ENCODE peak calls at places on chromosomes 16 and 17, in seven cellular contexts. P, L, Y, B, R, E and C are unnamed samples.

GRCh38 chr17:69141802-69142472 is at the start of gene ABCA6:
- DNase-seq in P (no peak), L (no peak), Y (no peak), B (no peak), R (no peak), E (peak), C (no peak)

GRCh38 chr17:5050281-5050680 is 15.1 kb upstream of the SLC52A1 start:
- DNase-seq in P (no peak), L (no peak), Y (no peak), B (no peak), R (no peak), E (peak), C (no peak)

GRCh38 chr16:79331064-79331463 is 269.5 kb downstream of the MAF start:
- DNase-seq in P (no peak), L (no peak), Y (no peak), B (no peak), R (no peak), E (no peak), C (no peak)

GRCh38 chr16:68486671-68487495 is 38.6 kb upstream of the SMPD3 start:
- DNase-seq in P (no peak), L (no peak), Y (no peak), B (no peak), R (no peak), E (no peak), C (no peak)

GRCh38 chr16:30065943-30066881 is 652 bp downstream of the ALDOA start:
- DNase-seq in P (no peak), L (no peak), Y (no peak), B (no peak), R (peak), E (peak), C (no peak)

GRCh38 chr16:84448444-84448843 is 56.0 kb downstream of the MEAK7 start:
- DNase-seq in P (no peak), L (no peak), Y (no peak), B (no peak), R (no peak), E (no peak), C (no peak)

GRCh38 chr16:22699356-22699755 is 114.6 kb upstream of the HS3ST2 start:
- DNase-seq in P (no peak), L (no peak), Y (no peak), B (no peak), R (no peak), E (no peak), C (no peak)

GRCh38 chr16:85463228-85463611 is 149.9 kb upstream of the GSE1 start:
- DNase-seq in P (no peak), L (no peak), Y (no peak), B (no peak), R (no peak), E (peak), C (no peak)

GRCh38 chr16:57918994-57919393 is 51.9 kb downstream of the CNGB1 start:
- DNase-seq in P (no peak), L (no peak), Y (no peak), B (no peak), R (no peak), E (no peak), C (no peak)